ENCODE peak calls at places on chromosomes 2 and 18, in four cellular contexts. D, W, Y and O are unnamed samples.

GRCh38 chr2:210562136-210563080 is 6.0 kb downstream of the CPS1 start:
- DNase-seq in D (no peak), W (no peak), Y (no peak), O (no peak)

GRCh38 chr2:71578665-71579371 is 125.5 kb downstream of the DYSF start:
- DNase-seq in D (peak), W (no peak), Y (no peak), O (no peak)

GRCh38 chr18:6547476-6547875 is 132.8 kb upstream of the L3MBTL4 start:
- DNase-seq in D (no peak), W (no peak), Y (no peak), O (no peak)

GRCh38 chr2:109356251-109357035 is 227.4 kb downstream of the SH3RF3 start:
- DNase-seq in D (no peak), W (no peak), Y (no peak), O (no peak)

GRCh38 chr18:23963443-23964185 is 50.9 kb upstream of the TTC39C start:
- DNase-seq in D (no peak), W (no peak), Y (no peak), O (no peak)

GRCh38 chr2:114219501-114219900 is 222.9 kb upstream of the DPP10 start:
- DNase-seq in D (no peak), W (no peak), Y (no peak), O (no peak)

GRCh38 chr2:112795720-112796119 is 11.4 kb upstream of the IL1A start:
- DNase-seq in D (no peak), W (peak), Y (no peak), O (no peak)

GRCh38 chr2:20093263-20094141 is 42.1 kb upstream of the LAPTM4A start:
- DNase-seq in D (peak), W (no peak), Y (peak), O (no peak)

GRCh38 chr2:75640621-75641121 is 5.9 kb upstream of the MRPL19 start:
- DNase-seq in D (peak), W (peak), Y (peak), O (peak)

GRCh38 chr2:114127372-114127771 is 237.5 kb downstream of the ACTR3 start:
- DNase-seq in D (no peak), W (no peak), Y (peak), O (no peak)

GRCh38 chr2:209331291-209331844 is 92.5 kb upstream of the MAP2 start:
- DNase-seq in D (no peak), W (no peak), Y (peak), O (no peak)

GRCh38 chr2:191983591-191983990 is 136.7 kb upstream of the CAVIN2 start:
- DNase-seq in D (no peak), W (no peak), Y (no peak), O (no peak)

GRCh38 chr2:135167273-135167672 is 115.2 kb downstream of the RAB3GAP1 start:
- DNase-seq in D (no peak), W (no peak), Y (no peak), O (no peak)

GRCh38 chr2:216348909-216349308 is 23.4 kb downstream of the MARCHF4 start:
- DNase-seq in D (no peak), W (no peak), Y (peak), O (no peak)

GRCh38 chr18:23422751-23423418 is 30.2 kb upstream of the RIOK3 start:
- DNase-seq in D (peak), W (no peak), Y (peak), O (peak)

GRCh38 chr2:217937446-217937845 is 65.3 kb downstream of the TNS1 start:
- DNase-seq in D (peak), W (no peak), Y (no peak), O (no peak)

GRCh38 chr2:214899751-214900150 is 90.3 kb upstream of the BARD1 start:
- DNase-seq in D (no peak), W (no peak), Y (no peak), O (no peak)

GRCh38 chr2:240045098-240045497 is 8.2 kb downstream of the OR6B3 start:
- DNase-seq in D (no peak), W (no peak), Y (no peak), O (no peak)